ENCODE peak calls at places on chromosomes 11 and 22, in seven cellular contexts. W is astrocyte; K is CD8-positive, alpha-beta T cell; Y is astrocyte of the spinal cord; B is AG09309; J is vagina; N is PC-3. E is an unnamed sample.

GRCh38 chr11:127000291-127000968 is at the start of gene KIRREL3:
- DNase-seq in W (peak), K (no peak), J (no peak), N (no peak), Y (peak), B (no peak), E (no peak)

GRCh38 chr11:21628641-21629040 is 564.2 kb upstream of the ANO5 start:
- DNase-seq in B (no peak), Y (no peak), K (no peak), W (no peak), J (no peak), N (no peak), E (no peak)

GRCh38 chr11:57639321-57640067 is 10.2 kb downstream of the YPEL4 start:
- DNase-seq in J (no peak), K (no peak), N (peak), B (no peak), Y (peak), W (peak), E (no peak)

GRCh38 chr11:102375720-102376399 is 28.8 kb downstream of the BIRC2 start:
- DNase-seq in K (no peak), N (no peak), Y (no peak), W (no peak), B (no peak), J (no peak), E (no peak)

GRCh38 chr11:44028401-44028800 is 19.4 kb upstream of the ACCSL start:
- DNase-seq in J (peak), N (no peak), B (no peak), Y (no peak), W (no peak), K (no peak), E (no peak)

GRCh38 chr11:116035972-116036371 is 531.8 kb upstream of the CADM1 start:
- DNase-seq in W (no peak), K (no peak), Y (no peak), B (no peak), J (no peak), N (no peak), E (no peak)

GRCh38 chr22:32852346-32853251 is 51.1 kb downstream of the TIMP3 start:
- DNase-seq in B (no peak), W (no peak), Y (peak), K (no peak), N (no peak), J (no peak), E (no peak)

GRCh38 chr11:72982286-72982685 is 159.8 kb downstream of the FCHSD2 start:
- DNase-seq in K (no peak), J (no peak), Y (no peak), B (no peak), N (no peak), W (no peak), E (no peak)

GRCh38 chr11:28401446-28401845 is 293.3 kb downstream of the METTL15 start:
- DNase-seq in K (no peak), B (no peak), W (no peak), J (no peak), Y (no peak), N (no peak), E (no peak)

GRCh38 chr22:27866136-27867091 is 52.6 kb downstream of the PITPNB start:
- DNase-seq in Y (peak), N (peak), W (peak), K (no peak), B (peak), J (no peak), E (no peak)

GRCh38 chr22:42249831-42250230 is 20.6 kb downstream of the TCF20 start:
- DNase-seq in B (no peak), J (no peak), W (no peak), Y (no peak), K (no peak), N (no peak), E (no peak)

GRCh38 chr11:114296190-114296978 is at the start of gene NNMT:
- DNase-seq in N (peak), K (no peak), J (no peak), Y (peak), W (peak), B (peak), E (no peak)

GRCh38 chr22:29268511-29269229 is 602 bp downstream of the EWSR1 start:
- DNase-seq in Y (peak), W (peak), K (peak), N (peak), B (no peak), J (no peak), E (no peak)

GRCh38 chr22:28761449-28761755 is 11.1 kb upstream of the CCDC117 start:
- DNase-seq in K (no peak), J (no peak), Y (no peak), N (no peak), W (no peak), B (no peak), E (no peak)

GRCh38 chr11:1203505-1204271 is 19.2 kb upstream of the MUC5B start:
- DNase-seq in Y (no peak), W (no peak), K (no peak), N (peak), J (no peak), B (no peak), E (no peak)

GRCh38 chr11:2098691-2099522 is 40.3 kb downstream of the IGF2 start:
- DNase-seq in K (no peak), Y (no peak), B (no peak), J (no peak), W (no peak), N (no peak), E (no peak)

GRCh38 chr11:68503792-68504191 is 43.2 kb downstream of the PPP6R3 start:
- DNase-seq in K (no peak), B (no peak), N (no peak), Y (no peak), W (no peak), J (no peak), E (no peak)

GRCh38 chr11:75337195-75337654 is 14.2 kb downstream of the ARRB1 start:
- DNase-seq in Y (no peak), K (no peak), B (no peak), W (no peak), N (peak), J (no peak), E (no peak)

GRCh38 chr11:102293873-102294601 is 23.2 kb upstream of the BIRC3 start:
- DNase-seq in K (no peak), Y (peak), J (no peak), B (no peak), W (no peak), N (peak), E (peak)

GRCh38 chr22:46374663-46375474 is 39.4 kb downstream of the TRMU start:
- DNase-seq in B (no peak), J (no peak), K (no peak), Y (no peak), W (no peak), N (no peak), E (no peak)

GRCh38 chr11:70604630-70605520 is 206.5 kb downstream of the CTTN start:
- DNase-seq in W (peak), B (no peak), K (no peak), J (no peak), Y (no peak), N (no peak), E (no peak)

GRCh38 chr11:128523616-128524015 is 63.7 kb downstream of the ETS1 start:
- DNase-seq in Y (peak), W (peak), N (peak), K (no peak), B (no peak), J (no peak), E (no peak)

GRCh38 chr11:12455938-12456337 is 78.6 kb downstream of the PARVA start:
- DNase-seq in B (no peak), J (no peak), W (peak), K (no peak), N (no peak), Y (peak), E (no peak)

GRCh38 chr11:31531293-31531692 is 21.7 kb downstream of the ELP4 start:
- DNase-seq in B (no peak), K (no peak), W (no peak), Y (no peak), J (no peak), N (no peak), E (no peak)

GRCh38 chr22:29032584-29032983 is 29.0 kb downstream of the C22orf31 start:
- DNase-seq in W (peak), B (no peak), K (no peak), J (no peak), Y (peak), N (peak), E (no peak)

GRCh38 chr11:131800452-131800851 is 430.0 kb downstream of the NTM start:
- DNase-seq in J (no peak), K (no peak), Y (no peak), W (no peak), B (no peak), N (no peak), E (no peak)

GRCh38 chr22:48577014-48577690 is 1250.5 kb downstream of the BRD1 start:
- DNase-seq in J (no peak), Y (no peak), B (no peak), N (no peak), K (no peak), W (no peak), E (no peak)
- H3K4me3 ChIP-seq in J (no peak), Y (no peak), B (no peak), N (no peak), K (no peak), W (no peak), E (no peak)

DNA sequence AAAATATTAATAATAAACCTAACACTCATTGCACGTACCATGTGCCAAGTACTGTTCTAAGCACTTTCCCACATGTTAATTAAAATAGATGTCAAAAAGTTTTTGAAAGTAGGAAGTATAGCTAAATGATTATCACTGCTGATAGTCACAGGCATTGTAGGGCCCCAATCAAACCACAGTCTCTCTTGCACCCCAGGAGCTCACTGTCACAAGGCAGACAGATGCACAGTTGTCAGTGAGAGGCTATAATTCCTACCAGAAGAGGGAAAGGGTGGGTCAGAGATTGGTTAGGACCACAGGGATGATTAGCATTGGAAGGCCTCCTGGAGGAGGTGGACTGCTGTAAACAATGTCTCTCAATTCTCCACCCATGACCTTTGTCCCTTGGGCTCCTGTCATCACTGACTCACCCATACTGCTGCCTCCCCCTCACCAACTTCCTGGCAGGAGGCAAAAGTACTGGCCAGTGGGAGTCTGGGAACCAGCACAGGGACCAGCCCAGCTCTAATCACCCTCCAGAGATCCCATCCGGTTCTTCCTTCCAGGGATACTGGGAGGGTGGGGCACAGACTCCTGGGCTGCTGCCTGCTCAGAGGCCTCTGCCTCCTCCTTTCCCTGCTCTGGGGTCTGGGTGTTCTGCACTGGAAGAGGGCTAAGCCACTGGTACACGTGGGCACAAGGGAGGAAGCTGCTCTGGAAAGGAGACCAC is 1.1 kb upstream of the POLD4 start:
- DNase-seq in Y (peak), J (no peak), K (no peak), B (peak), N (peak), W (peak), E (no peak)
- TF ChIP-seq CTCF in Y (peak), J (no peak), K (no peak), B (peak), N (peak), W (peak), E (no peak)

GRCh38 chr22:45072322-45072903 is 62.6 kb upstream of the PHF21B start:
- DNase-seq in Y (peak), W (peak), K (no peak), B (no peak), N (peak), J (no peak), E (no peak)
- H3K4me3 ChIP-seq in Y (no peak), W (no peak), K (no peak), B (no peak), N (peak), J (no peak), E (no peak)

DNA sequence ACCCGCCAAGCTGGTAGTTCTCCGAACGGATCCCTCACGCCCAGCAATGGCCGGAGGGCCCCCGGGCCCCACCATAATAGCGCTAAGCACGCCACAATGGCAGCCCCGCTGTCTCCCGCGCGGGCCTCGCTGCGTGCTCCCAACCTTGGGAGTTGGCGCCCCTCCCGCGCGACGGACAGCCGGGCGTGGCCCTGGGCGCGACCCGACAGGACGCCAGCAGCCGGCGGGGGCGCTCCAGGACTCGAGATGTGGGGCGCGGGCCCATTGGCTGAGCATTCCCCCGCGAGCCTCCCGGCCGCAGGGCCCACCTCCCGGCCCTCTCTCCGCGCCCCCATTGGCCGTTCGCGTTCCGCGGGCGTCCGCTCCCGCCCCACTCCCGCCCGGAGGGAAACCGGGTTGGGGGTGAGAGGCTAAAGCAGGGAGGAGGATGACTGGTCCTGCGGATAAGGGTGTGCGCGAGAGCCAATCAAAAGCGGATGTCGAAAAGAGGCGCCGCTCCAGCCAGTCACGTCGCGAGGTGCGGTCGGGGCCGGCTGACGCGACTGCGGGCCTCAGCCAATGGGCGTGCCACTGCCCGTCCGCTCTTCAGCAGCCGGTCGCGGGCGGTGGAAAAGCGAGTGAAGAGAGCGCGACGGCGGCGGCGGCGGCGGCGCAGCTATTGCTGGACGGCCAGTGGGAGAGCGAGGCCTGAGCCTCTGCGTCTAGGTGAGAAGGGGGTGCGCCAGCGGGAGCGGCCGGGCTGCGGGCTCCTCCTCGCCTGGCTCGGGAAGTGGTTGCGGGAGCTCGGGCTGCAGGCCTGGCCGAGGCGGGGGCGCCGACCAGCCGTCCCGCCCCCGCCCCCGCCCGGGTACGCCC is at the start of gene FAR1:
- DNase-seq in W (peak), Y (peak), N (peak), B (peak), K (peak), J (peak), E (peak)
- TF ChIP-seq CTCF in W (peak), Y (peak), N (peak), B (peak), K (peak), J (no peak), E (peak)

DNA sequence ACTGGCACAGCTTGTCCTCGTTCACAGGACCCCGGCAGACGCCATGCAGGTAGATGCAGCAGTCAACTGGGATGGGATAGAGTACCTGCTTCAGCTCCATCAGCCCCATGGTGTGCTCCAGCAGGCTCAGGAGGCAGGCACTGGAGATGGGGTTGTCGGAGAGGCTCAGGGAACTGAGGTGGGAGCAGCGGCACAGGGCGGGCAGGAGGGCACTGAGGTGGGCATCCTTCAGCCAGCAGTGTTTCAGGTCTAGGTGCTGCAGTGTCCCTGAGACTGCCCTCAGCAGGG is 8.7 kb upstream of the TOP3B start:
- DNase-seq in J (no peak), N (no peak), Y (no peak), K (no peak), W (no peak), B (no peak), E (no peak)
- H3K4me3 ChIP-seq in J (no peak), N (no peak), Y (no peak), K (no peak), W (no peak), B (no peak), E (no peak)

DNA sequence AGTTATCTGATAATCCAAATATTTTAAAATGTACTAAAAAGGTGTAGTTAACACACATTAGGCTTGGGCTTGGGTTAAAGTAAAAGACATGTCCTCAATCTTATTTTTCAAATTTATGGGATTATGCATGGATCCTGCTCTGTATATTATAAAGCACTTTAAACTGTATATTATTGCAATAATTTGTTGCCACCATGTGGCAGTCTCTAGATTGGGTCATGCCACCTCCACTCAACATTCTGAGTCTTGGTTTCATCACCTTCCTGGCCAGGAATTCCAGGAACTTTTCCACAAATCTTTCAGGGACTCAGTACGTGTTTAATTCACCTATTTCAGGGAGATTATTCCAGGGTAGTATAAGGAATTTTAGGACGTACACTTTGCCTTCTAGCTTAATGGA is 695.5 kb downstream of the FAM181B start:
- DNase-seq in Y (no peak), N (no peak), J (no peak), B (no peak), K (no peak), W (no peak), E (no peak)
- TF ChIP-seq CTCF in Y (peak), N (no peak), J (no peak), B (no peak), K (no peak), W (no peak), E (no peak)

GRCh38 chr11:125170001-125170405 is 5.5 kb downstream of the PKNOX2 start:
- DNase-seq in K (no peak), B (no peak), Y (no peak), N (no peak), W (no peak), J (no peak), E (no peak)
- H3K4me3 ChIP-seq in K (no peak), B (no peak), Y (no peak), N (no peak), W (peak), J (no peak), E (no peak)

GRCh38 chr22:48943567-48944432 is 883.9 kb downstream of the BRD1 start:
- DNase-seq in W (no peak), J (peak), Y (no peak), N (peak), B (no peak), K (no peak), E (no peak)
- TF ChIP-seq CTCF in W (peak), J (no peak), Y (no peak), N (peak), B (no peak), K (no peak), E (peak)

GRCh38 chr22:19885841-19886592 is 31.3 kb upstream of the GNB1L start:
- DNase-seq in N (no peak), J (no peak), W (no peak), K (no peak), Y (no peak), B (no peak), E (no peak)
- H3K4me3 ChIP-seq in N (no peak), J (no peak), W (no peak), K (peak), Y (no peak), B (no peak), E (no peak)

GRCh38 chr11:55726715-55727324 is 46.4 kb upstream of the OR5D13 start:
- DNase-seq in B (no peak), Y (no peak), N (peak), J (no peak), W (no peak), K (no peak), E (no peak)
- TF ChIP-seq CTCF in B (no peak), Y (no peak), N (peak), J (no peak), W (no peak), K (no peak), E (peak)